ENCODE peak calls at places on chromosomes 3 and 15, in six cellular contexts. X is type B pancreatic cell; B is WERI-Rb-1; Y is fibroblast of lung; E is stimulated activated CD8-positive, alpha-beta memory T cell treated with anti-CD3 and anti-CD28 coated beads, Interleukin-2, amount 100 ng/mL, for 48 hours; M is NCI-H774. S is an unnamed sample.

GRCh38 chr3:169002689-169003088 is 660.8 kb downstream of the MECOM start:
- DNase-seq in X (no peak), B (no peak), Y (no peak), E (no peak), M (peak), S (no peak)

GRCh38 chr3:11136871-11137626 is 17.2 kb upstream of the HRH1 start:
- DNase-seq in X (no peak), B (no peak), Y (peak), E (no peak), M (no peak), S (peak)

GRCh38 chr3:69718832-69719231 is 20.4 kb upstream of the MITF start:
- DNase-seq in X (no peak), B (no peak), Y (no peak), E (no peak), M (no peak), S (no peak)

GRCh38 chr3:37924453-37924852 is 62.8 kb downstream of the CTDSPL start:
- DNase-seq in X (no peak), B (no peak), Y (no peak), E (no peak), M (no peak), S (no peak)

GRCh38 chr15:62962101-62962995 is 80.2 kb upstream of the TPM1 start:
- DNase-seq in X (no peak), B (no peak), Y (no peak), E (no peak), M (no peak), S (no peak)

GRCh38 chr15:73681073-73681472 is 3.1 kb upstream of the CD276 start:
- DNase-seq in X (no peak), B (no peak), Y (no peak), E (no peak), M (no peak), S (no peak)

GRCh38 chr3:133662256-133662773 is 574 bp upstream of the TOPBP1 start:
- DNase-seq in X (no peak), B (peak), Y (peak), E (no peak), M (peak), S (peak)

GRCh38 chr3:60301142-60301541 is 950.1 kb downstream of the FHIT start:
- DNase-seq in X (no peak), B (no peak), Y (peak), E (no peak), M (no peak), S (peak)

GRCh38 chr3:57538465-57538864 is 5.7 kb downstream of the DNAH12 start:
- DNase-seq in X (no peak), B (no peak), Y (no peak), E (no peak), M (no peak), S (no peak)

GRCh38 chr3:47791193-47791855 is 9.6 kb upstream of the SMARCC1 start:
- DNase-seq in X (no peak), B (no peak), Y (no peak), E (no peak), M (no peak), S (no peak)

GRCh38 chr3:127889461-127889863 is 25.6 kb upstream of the KBTBD12 start:
- DNase-seq in X (no peak), B (no peak), Y (peak), E (no peak), M (no peak), S (no peak)

GRCh38 chr3:99131876-99132275 is 230.4 kb upstream of the DCBLD2 start:
- DNase-seq in X (no peak), B (no peak), Y (no peak), E (no peak), M (no peak), S (no peak)

GRCh38 chr3:79369306-79369705 is 398.5 kb downstream of the ROBO1 start:
- DNase-seq in X (no peak), B (no peak), Y (peak), E (no peak), M (no peak), S (no peak)

S was measured in AG08396.